ENCODE peak calls at places on chromosomes 11 and 22, in four cellular contexts. H is RWPE1, X is H9, D is osteocyte. G is an unnamed sample.

GRCh38 chr22:27896251-27896650 is 22.8 kb downstream of the PITPNB start:
- DNase-seq in H (no peak), X (no peak), D (no peak), G (no peak)

GRCh38 chr11:47980093-47980906 is at the start of gene PTPRJ:
- DNase-seq in H (peak), X (peak), D (peak), G (peak)

GRCh38 chr22:17191163-17191562 is 28.1 kb downstream of the ADA2 start:
- DNase-seq in H (no peak), X (no peak), D (no peak), G (no peak)

GRCh38 chr11:115711021-115711420 is 206.8 kb upstream of the CADM1 start:
- DNase-seq in H (no peak), X (no peak), D (no peak), G (no peak)

GRCh38 chr22:45007946-45008852 is 1.6 kb downstream of the PHF21B start:
- DNase-seq in H (no peak), X (peak), D (no peak), G (no peak)

GRCh38 chr22:27331526-27332281 is 469.9 kb downstream of the MN1 start:
- DNase-seq in H (no peak), X (peak), D (peak), G (peak)

GRCh38 chr11:78192911-78193341 is 4.2 kb downstream of the USP35 start:
- DNase-seq in H (no peak), X (no peak), D (no peak), G (no peak)

GRCh38 chr11:18721576-18722292 is 4.3 kb downstream of the IGSF22 start:
- DNase-seq in H (peak), X (peak), D (no peak), G (no peak)

GRCh38 chr11:108319541-108320145 is 96.8 kb downstream of the ATM start:
- DNase-seq in H (no peak), X (no peak), D (no peak), G (no peak)

GRCh38 chr11:87780068-87780413 is 395.2 kb downstream of the RAB38 start:
- DNase-seq in H (no peak), X (no peak), D (no peak), G (no peak)

GRCh38 chr11:27472398-27473016 is at the start of gene LGR4:
- DNase-seq in H (peak), X (peak), D (peak), G (peak)

GRCh38 chr11:133134561-133135173 is 397.6 kb downstream of the OPCML start:
- DNase-seq in H (peak), X (peak), D (no peak), G (no peak)

GRCh38 chr11:13141731-13142724 is 132.9 kb downstream of the RASSF10 start:
- DNase-seq in H (no peak), X (no peak), D (no peak), G (no peak)

GRCh38 chr11:120612363-120613263 is 101.1 kb downstream of the GRIK4 start:
- DNase-seq in H (no peak), X (no peak), D (no peak), G (no peak)

GRCh38 chr11:119115484-119116234 is 5.7 kb upstream of the HINFP start:
- DNase-seq in H (no peak), X (peak), D (no peak), G (no peak)

GRCh38 chr11:607971-608659 is 7.6 kb downstream of the IRF7 start:
- DNase-seq in H (no peak), X (no peak), D (no peak), G (peak)

GRCh38 chr11:225734-226453 is 10.2 kb downstream of the SIRT3 start:
- DNase-seq in H (no peak), X (no peak), D (no peak), G (no peak)

GRCh38 chr11:94132152-94132558 is 3.5 kb downstream of the PANX1 start:
- DNase-seq in H (peak), X (no peak), D (no peak), G (no peak)

GRCh38 chr11:57764527-57764926 is 2.9 kb downstream of the CTNND1 start:
- DNase-seq in H (no peak), X (no peak), D (no peak), G (no peak)

GRCh38 chr11:99241059-99241458 is 220.3 kb downstream of the CNTN5 start:
- DNase-seq in H (no peak), X (no peak), D (no peak), G (no peak)

GRCh38 chr11:15568440-15568839 is 453.7 kb downstream of the INSC start:
- DNase-seq in H (no peak), X (no peak), D (no peak), G (no peak)

GRCh38 chr11:1085440-1086170 is 10.9 kb downstream of the MUC2 start:
- DNase-seq in H (no peak), X (no peak), D (no peak), G (no peak)

GRCh38 chr11:37718431-37718999 is 1120.5 kb upstream of the RAG2 start:
- DNase-seq in H (no peak), X (no peak), D (no peak), G (no peak)

GRCh38 chr11:65438257-65439151 is 15.9 kb downstream of the NEAT1 start:
- DNase-seq in H (no peak), X (no peak), D (no peak), G (no peak)

GRCh38 chr22:49413551-49413950 is 414.1 kb downstream of the BRD1 start:
- DNase-seq in H (no peak), X (peak), D (peak), G (peak)

DNA sequence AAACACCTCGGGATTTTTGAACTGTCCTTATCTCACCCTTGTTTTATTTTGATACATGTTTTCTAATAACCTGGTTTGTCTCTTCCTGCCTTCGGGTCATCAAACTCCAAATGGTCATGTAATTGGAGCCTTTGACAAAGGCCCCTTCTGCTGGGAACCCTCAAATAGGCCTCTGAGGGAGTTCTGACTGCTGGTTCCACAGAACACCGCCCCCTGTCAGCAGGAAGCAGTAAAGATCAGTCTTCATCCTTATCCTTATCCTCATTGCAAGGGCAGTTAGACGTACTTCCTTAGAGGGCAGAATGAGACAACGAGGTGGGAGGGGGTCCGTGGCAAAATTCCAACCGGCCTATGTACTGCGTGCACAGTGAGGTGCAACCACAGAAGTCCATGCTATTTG is 12.1 kb downstream of the TRIM51 start:
- DNase-seq in H (no peak), X (no peak), D (no peak), G (no peak)
- TF ChIP-seq CTCF in H (no peak), X (peak), D (no peak), G (no peak)

GRCh38 chr22:39519681-39520053 is 695 bp upstream of the ATF4 start:
- DNase-seq in H (peak), X (peak), D (no peak), G (no peak)
- TF ChIP-seq CTCF in H (peak), X (peak), D (peak), G (peak)

GRCh38 chr11:70378506-70379134 is 19.7 kb upstream of the CTTN start:
- DNase-seq in H (no peak), X (no peak), D (no peak), G (no peak)

GRCh38 chr11:70383664-70384395 is 14.5 kb upstream of the CTTN start:
- DNase-seq in H (no peak), X (no peak), D (no peak), G (no peak)

GRCh38 chr11:70384486-70385152 is 13.7 kb upstream of the CTTN start:
- DNase-seq in H (no peak), X (no peak), D (no peak), G (no peak)

GRCh38 chr11:70381350-70381749 is 17.0 kb upstream of the CTTN start:
- DNase-seq in H (no peak), X (no peak), D (no peak), G (no peak)

GRCh38 chr11:70381872-70382842 is 16.2 kb upstream of the CTTN start:
- DNase-seq in H (no peak), X (no peak), D (no peak), G (no peak)
- TF ChIP-seq CTCF in H (no peak), X (peak), D (no peak), G (no peak)

GRCh38 chr22:24867327-24868022 is 61.5 kb downstream of the SGSM1 start:
- DNase-seq in H (no peak), X (no peak), D (no peak), G (no peak)
- TF ChIP-seq CTCF in H (no peak), X (no peak), D (no peak), G (no peak)

GRCh38 chr11:97451441-97451840 is 1061.6 kb downstream of the JRKL start:
- DNase-seq in H (no peak), X (no peak), D (no peak), G (no peak)

GRCh38 chr11:97460091-97460490 is 1070.3 kb downstream of the JRKL start:
- DNase-seq in H (no peak), X (no peak), D (no peak), G (no peak)

GRCh38 chr11:97454988-97455387 is 1065.2 kb downstream of the JRKL start:
- DNase-seq in H (no peak), X (no peak), D (no peak), G (no peak)
- TF ChIP-seq CTCF in H (peak), X (peak), D (peak), G (peak)

GRCh38 chr11:113806403-113806802 is 26.8 kb downstream of the CLDN25 start:
- DNase-seq in H (no peak), X (peak), D (no peak), G (no peak)
- TF ChIP-seq CTCF in H (peak), X (peak), D (peak), G (peak)

G was measured in type B pancreatic cell.